ENCODE peak calls at places on chromosome 9, in five cellular contexts. M, H, Q, Y and T are unnamed samples.

GRCh38 chr9:131943397-131943796 is 136.3 kb downstream of the MED27 start:
- DNase-seq in M (no peak), H (peak), Q (no peak), Y (no peak), T (peak)

GRCh38 chr9:21096172-21096900 is 18.6 kb upstream of the IFNB1 start:
- DNase-seq in M (peak), H (peak), Q (peak), Y (peak), T (peak)

GRCh38 chr9:80664327-80665210 is 1024.8 kb downstream of the TLE1 start:
- DNase-seq in M (no peak), H (peak), Q (no peak), Y (peak), T (no peak)

GRCh38 chr9:121770415-121771273 is 119.2 kb downstream of the DAB2IP start:
- DNase-seq in M (no peak), H (peak), Q (peak), Y (no peak), T (no peak)

GRCh38 chr9:79492092-79492995 is 79.4 kb upstream of the TLE4 start:
- DNase-seq in M (no peak), H (no peak), Q (peak), Y (no peak), T (no peak)

GRCh38 chr9:20753761-20754160 is 69.7 kb downstream of the FOCAD start:
- DNase-seq in M (peak), H (peak), Q (peak), Y (peak), T (peak)

GRCh38 chr9:118129541-118129940 is 425.3 kb downstream of the TLR4 start:
- DNase-seq in M (no peak), H (peak), Q (no peak), Y (no peak), T (no peak)

GRCh38 chr9:123359106-123359505 is 3.1 kb downstream of the CRB2 start:
- DNase-seq in M (no peak), H (no peak), Q (no peak), Y (no peak), T (no peak)

GRCh38 chr9:111955048-111955447 is 58.4 kb downstream of the UGCG start:
- DNase-seq in M (no peak), H (no peak), Q (no peak), Y (no peak), T (no peak)

GRCh38 chr9:27195191-27195590 is 86.2 kb downstream of the TEK start:
- DNase-seq in M (no peak), H (no peak), Q (peak), Y (peak), T (no peak)

GRCh38 chr9:9615086-9615485 is 997.7 kb downstream of the PTPRD start:
- DNase-seq in M (no peak), H (no peak), Q (no peak), Y (no peak), T (no peak)

GRCh38 chr9:26462213-26462612 is 430.4 kb downstream of the CAAP1 start:
- DNase-seq in M (no peak), H (peak), Q (peak), Y (no peak), T (no peak)

GRCh38 chr9:126374366-126374781 is 47.7 kb downstream of the MVB12B start:
- DNase-seq in M (no peak), H (no peak), Q (no peak), Y (no peak), T (no peak)

GRCh38 chr9:131013771-131014676 is 5.0 kb downstream of the LAMC3 start:
- DNase-seq in M (no peak), H (no peak), Q (no peak), Y (peak), T (no peak)

GRCh38 chr9:16030513-16031185 is 477.8 kb downstream of the CCDC171 start:
- DNase-seq in M (peak), H (peak), Q (peak), Y (peak), T (peak)

GRCh38 chr9:38003946-38004808 is 64.8 kb downstream of the SHB start:
- DNase-seq in M (no peak), H (no peak), Q (no peak), Y (no peak), T (no peak)

GRCh38 chr9:70450735-70451134 is 36.3 kb upstream of the KLF9 start:
- DNase-seq in M (no peak), H (no peak), Q (no peak), Y (no peak), T (no peak)

GRCh38 chr9:79598562-79599345 is 27.0 kb downstream of the TLE4 start:
- DNase-seq in M (no peak), H (no peak), Q (no peak), Y (no peak), T (no peak)

GRCh38 chr9:123033864-123034598 is 564 bp downstream of the GPR21 start:
- DNase-seq in M (no peak), H (no peak), Q (no peak), Y (no peak), T (no peak)

GRCh38 chr9:98796364-98797101 is at the start of gene ANKS6:
- DNase-seq in M (no peak), H (peak), Q (peak), Y (peak), T (no peak)

GRCh38 chr9:79057576-79057975 is 514.2 kb upstream of the TLE4 start:
- DNase-seq in M (no peak), H (no peak), Q (peak), Y (peak), T (no peak)

GRCh38 chr9:27292646-27293045 is 4.3 kb downstream of the EQTN start:
- DNase-seq in M (no peak), H (no peak), Q (peak), Y (peak), T (no peak)

GRCh38 chr9:70802206-70802605 is 319.2 kb downstream of the TRPM3 start:
- DNase-seq in M (no peak), H (no peak), Q (peak), Y (peak), T (no peak)

GRCh38 chr9:34457266-34458012 is 931 bp downstream of the FAM219A start:
- DNase-seq in M (peak), H (peak), Q (peak), Y (peak), T (no peak)

GRCh38 chr9:137311171-137311970 is 9.3 kb upstream of the NRARP start:
- DNase-seq in M (peak), H (peak), Q (peak), Y (no peak), T (peak)

GRCh38 chr9:3337515-3337914 is 188.3 kb downstream of the RFX3 start:
- DNase-seq in M (no peak), H (peak), Q (peak), Y (peak), T (peak)

GRCh38 chr9:1100945-1101344 is 50.8 kb downstream of the DMRT2 start:
- DNase-seq in M (no peak), H (peak), Q (peak), Y (peak), T (no peak)

GRCh38 chr9:70987986-70988385 is 133.4 kb downstream of the TRPM3 start:
- DNase-seq in M (no peak), H (no peak), Q (peak), Y (peak), T (no peak)

GRCh38 chr9:115146581-115147021 is 28.6 kb upstream of the TNC start:
- DNase-seq in M (peak), H (peak), Q (peak), Y (peak), T (no peak)

GRCh38 chr9:113454914-113455761 is 8.4 kb upstream of the RGS3 start:
- DNase-seq in M (peak), H (peak), Q (peak), Y (peak), T (no peak)

GRCh38 chr9:35415769-35416427 is 74.0 kb upstream of the RUSC2 start:
- DNase-seq in M (no peak), H (peak), Q (peak), Y (no peak), T (no peak)

GRCh38 chr9:128523199-128523925 is 18.8 kb downstream of the GLE1 start:
- DNase-seq in M (no peak), H (no peak), Q (peak), Y (peak), T (no peak)

GRCh38 chr9:130688070-130688469 is 5.5 kb upstream of the EXOSC2 start:
- DNase-seq in M (no peak), H (no peak), Q (no peak), Y (no peak), T (no peak)

GRCh38 chr9:19229725-19230355 is 653 bp upstream of the DENND4C start:
- DNase-seq in M (peak), H (peak), Q (no peak), Y (peak), T (no peak)

GRCh38 chr9:85430659-85431370 is 310.9 kb downstream of the AGTPBP1 start:
- DNase-seq in M (no peak), H (no peak), Q (no peak), Y (no peak), T (no peak)

GRCh38 chr9:75185585-75186170 is 97.4 kb downstream of the OSTF1 start:
- DNase-seq in M (no peak), H (peak), Q (peak), Y (peak), T (peak)

GRCh38 chr9:134570726-134571325 is 70.8 kb upstream of the COL5A1 start:
- DNase-seq in M (no peak), H (no peak), Q (no peak), Y (no peak), T (no peak)

GRCh38 chr9:101119206-101119819 is 90.8 kb downstream of the PLPPR1 start:
- DNase-seq in M (peak), H (peak), Q (peak), Y (peak), T (peak)

GRCh38 chr9:72065076-72065475 is 4.7 kb upstream of the C9orf57 start:
- DNase-seq in M (no peak), H (peak), Q (no peak), Y (no peak), T (no peak)

GRCh38 chr9:18233776-18234445 is 240.0 kb upstream of the ADAMTSL1 start:
- DNase-seq in M (no peak), H (peak), Q (no peak), Y (no peak), T (no peak)